ENCODE peak calls at places on chromosome 12, in ten cellular contexts. E, V, L, Y, M, O, P, J, Z and A are unnamed samples. For H3K4me1, the result is how much of the 10 kb centered on the place peaks cover.

GRCh38 chr12:11653215-11653753 is 3.8 kb downstream of the ETV6 start:
- DNase-seq in V (no peak), P (no peak), L (no peak), Y (peak), Z (no peak), O (peak), J (peak), E (no peak), M (no peak), A (no peak)

GRCh38 chr12:68334136-68334535 is 2.0 kb upstream of the MDM1 start:
- DNase-seq in M (no peak), E (no peak), O (no peak), L (no peak), P (no peak), V (peak), J (peak), Y (no peak), Z (no peak), A (no peak)

GRCh38 chr12:50363141-50363540 is 33.3 kb downstream of the FAM186A start:
- DNase-seq in M (no peak), L (no peak), Y (no peak), V (no peak), E (no peak), Z (no peak), J (no peak), P (no peak), O (no peak), A (no peak)

GRCh38 chr12:51324953-51325352 is 979 bp upstream of the BIN2 start:
- DNase-seq in M (peak), O (no peak), Y (no peak), Z (no peak), E (no peak), L (no peak), J (no peak), V (no peak), P (no peak), A (no peak)

GRCh38 chr12:46663297-46663696 is 162.5 kb downstream of the SLC38A4 start:
- DNase-seq in V (no peak), J (no peak), P (no peak), Y (no peak), L (no peak), E (no peak), M (no peak), O (no peak), Z (no peak), A (no peak)

GRCh38 chr12:127987199-127987901 is 279.6 kb upstream of the TMEM132C start:
- DNase-seq in E (no peak), V (no peak), L (no peak), J (no peak), P (no peak), Z (no peak), Y (no peak), O (no peak), M (no peak), A (peak)

GRCh38 chr12:11847539-11847938 is 198.1 kb downstream of the ETV6 start:
- DNase-seq in P (no peak), V (no peak), O (no peak), E (no peak), L (no peak), Y (no peak), M (no peak), Z (no peak), J (no peak), A (no peak)

GRCh38 chr12:79071498-79071897 is 206.9 kb downstream of the SYT1 start:
- DNase-seq in E (no peak), O (no peak), Z (no peak), P (no peak), Y (no peak), M (no peak), J (no peak), L (no peak), V (peak), A (no peak)

GRCh38 chr12:110548678-110549077 is 34.4 kb downstream of the PPTC7 start:
- DNase-seq in M (no peak), L (no peak), J (no peak), Y (no peak), E (no peak), O (peak), V (no peak), P (no peak), Z (no peak), A (no peak)

GRCh38 chr12:115132145-115132544 is 448.2 kb upstream of the TBX3 start:
- DNase-seq in Z (no peak), P (no peak), M (peak), V (no peak), O (no peak), L (no peak), E (no peak), J (no peak), Y (peak), A (no peak)

GRCh38 chr12:29306682-29307081 is 74.3 kb downstream of the ERGIC2 start:
- DNase-seq in L (no peak), Z (no peak), V (no peak), P (no peak), E (no peak), Y (no peak), M (no peak), J (no peak), O (no peak), A (no peak)

GRCh38 chr12:32264995-32265394 is 134.4 kb upstream of the FGD4 start:
- DNase-seq in Z (no peak), E (no peak), P (no peak), V (no peak), Y (peak), O (peak), J (no peak), L (no peak), M (no peak), A (no peak)

GRCh38 chr12:1518763-1519516 is 75.4 kb downstream of the FBXL14 start:
- DNase-seq in Z (no peak), V (no peak), L (peak), E (no peak), J (no peak), O (peak), M (peak), Y (peak), P (peak), A (no peak)

GRCh38 chr12:21257172-21257571 is 77.5 kb downstream of the SLCO1A2 start:
- DNase-seq in J (no peak), P (no peak), V (no peak), L (no peak), E (no peak), Z (no peak), Y (no peak), O (no peak), M (no peak), A (no peak)

GRCh38 chr12:47377414-47378221 is 297.9 kb upstream of the AMIGO2 start:
- DNase-seq in O (peak), P (peak), Z (peak), E (peak), J (peak), V (no peak), L (peak), Y (peak), M (peak), A (peak)

GRCh38 chr12:127193341-127193740 is 1073.6 kb upstream of the TMEM132C start:
- DNase-seq in Y (no peak), O (no peak), P (no peak), J (no peak), Z (no peak), E (no peak), M (no peak), V (no peak), L (no peak), A (no peak)

GRCh38 chr12:131618303-131618658 is 92.6 kb upstream of the SFSWAP start:
- DNase-seq in P (no peak), J (no peak), V (peak), Y (peak), Z (no peak), O (no peak), L (no peak), M (no peak), E (no peak), A (no peak)

GRCh38 chr12:132673288-132674179 is 13.6 kb downstream of the POLE start:
- DNase-seq in V (no peak), J (no peak), L (no peak), M (no peak), E (no peak), P (no peak), Y (no peak), O (no peak), Z (no peak), A (no peak)

GRCh38 chr12:110316861-110317260 is 35.8 kb downstream of the ATP2A2 start:
- DNase-seq in E (no peak), P (no peak), O (peak), L (no peak), V (no peak), Y (peak), Z (no peak), J (no peak), M (no peak), A (no peak)

GRCh38 chr12:25806271-25806670 is 152.2 kb upstream of the RASSF8 start:
- DNase-seq in Z (no peak), O (peak), E (no peak), V (no peak), M (no peak), Y (peak), J (no peak), L (no peak), P (no peak), A (no peak)

GRCh38 chr12:71730936-71731335 is 23.7 kb upstream of the RAB21 start:
- DNase-seq in Y (peak), J (no peak), V (no peak), Z (no peak), E (no peak), L (no peak), O (peak), P (no peak), M (no peak), A (no peak)

GRCh38 chr12:95881331-95881955 is 22.7 kb downstream of the SNRPF start:
- DNase-seq in M (no peak), E (no peak), O (peak), J (no peak), L (no peak), Y (peak), Z (no peak), V (no peak), P (no peak), A (no peak)

GRCh38 chr12:22334696-22335290 is at the start of gene ST8SIA1:
- DNase-seq in V (peak), L (peak), Z (peak), M (no peak), E (no peak), P (no peak), O (no peak), Y (peak), J (peak), A (peak)

GRCh38 chr12:40146800-40147797 is 41.2 kb upstream of the SLC2A13 start:
- DNase-seq in L (no peak), J (no peak), M (no peak), V (no peak), Y (no peak), O (no peak), Z (no peak), E (no peak), P (no peak), A (no peak)

GRCh38 chr12:9869307-9870161 is at the start of gene CLEC2B:
- DNase-seq in M (no peak), J (no peak), O (peak), E (no peak), Z (no peak), V (no peak), L (no peak), Y (peak), P (no peak), A (no peak)

GRCh38 chr12:49705479-49706267 is 1.5 kb downstream of the FMNL3 start:
- DNase-seq in L (peak), P (no peak), J (peak), Y (peak), E (peak), O (peak), Z (peak), V (peak), M (no peak), A (peak)

GRCh38 chr12:78018939-78019338 is 188.2 kb downstream of the NAV3 start:
- DNase-seq in L (no peak), E (no peak), V (no peak), P (no peak), J (no peak), M (no peak), Y (peak), O (peak), Z (no peak), A (no peak)

GRCh38 chr12:76113800-76114757 is 29.6 kb upstream of the NAP1L1 start:
- DNase-seq in L (no peak), Z (no peak), E (no peak), O (peak), P (no peak), J (no peak), M (no peak), V (no peak), Y (peak), A (no peak)

GRCh38 chr12:15227004-15227679 is 5.9 kb upstream of the RERG start:
- DNase-seq in E (peak), Y (peak), J (peak), L (no peak), Z (peak), V (peak), M (no peak), O (peak), P (no peak), A (peak)

GRCh38 chr12:106274575-106275081 is 26.8 kb upstream of the CKAP4 start:
- DNase-seq in L (no peak), M (no peak), J (no peak), O (no peak), P (no peak), V (no peak), E (no peak), Y (peak), Z (no peak), A (no peak)

GRCh38 chr12:68119250-68119649 is 40.3 kb downstream of the IFNG start:
- DNase-seq in P (no peak), Z (no peak), E (no peak), L (no peak), J (no peak), V (no peak), M (no peak), O (no peak), Y (no peak), A (no peak)

GRCh38 chr12:42482086-42482819 is 107.3 kb downstream of the PRICKLE1 start:
- DNase-seq in M (peak), J (no peak), P (no peak), O (peak), L (no peak), Z (no peak), Y (peak), E (peak), V (no peak), A (peak)

GRCh38 chr12:47949441-47950341 is 13.7 kb upstream of the TMEM106C start:
- DNase-seq in L (peak), V (peak), O (peak), Y (peak), Z (peak), P (peak), E (peak), M (peak), J (peak), A (peak)

GRCh38 chr12:4030938-4031702 is 157.9 kb upstream of the PARP11 start:
- DNase-seq in M (peak), J (peak), P (peak), E (peak), V (peak), Y (peak), O (peak), Z (peak), L (peak), A (peak)

GRCh38 chr12:6899837-6900519 is 4.6 kb upstream of the LRRC23 start:
- DNase-seq in J (peak), M (no peak), E (peak), P (no peak), Z (peak), L (no peak), O (peak), V (peak), Y (peak), A (no peak)

GRCh38 chr12:88951860-88952483 is 371.7 kb upstream of the KITLG start:
- DNase-seq in M (no peak), O (no peak), J (no peak), Y (no peak), E (no peak), P (no peak), L (no peak), Z (no peak), V (peak), A (no peak)

GRCh38 chr12:38113991-38114390 is 202.6 kb upstream of the ALG10B start:
- DNase-seq in Z (no peak), O (no peak), M (no peak), J (no peak), V (no peak), L (no peak), E (no peak), Y (no peak), P (no peak), A (no peak)

GRCh38 chr12:97300431-97300830 is 162.2 kb upstream of the RMST start:
- DNase-seq in L (no peak), E (no peak), Y (no peak), O (no peak), J (no peak), Z (no peak), P (no peak), V (no peak), M (no peak), A (no peak)

DNA sequence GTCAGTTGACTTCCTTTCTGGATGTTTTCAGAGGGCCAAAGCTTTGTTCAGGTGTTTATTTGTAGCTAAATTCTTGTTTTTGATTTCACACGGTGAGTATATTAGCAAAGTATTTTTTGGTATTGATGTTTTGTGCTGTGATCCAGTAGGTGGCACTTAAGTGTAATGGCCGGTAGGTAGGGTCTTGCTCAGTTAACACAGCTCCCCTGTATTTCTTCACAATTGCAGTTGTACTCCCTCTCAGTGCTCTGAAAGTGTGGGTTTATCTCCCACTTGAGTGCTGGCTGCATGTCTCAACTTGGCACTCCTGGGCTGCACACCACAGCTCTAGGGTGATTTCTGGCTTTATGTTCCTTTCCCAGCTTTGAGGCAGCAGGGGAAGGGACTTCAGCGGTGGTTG is 339.5 kb downstream of the AEBP2 start:
- DNase-seq in E (no peak), Y (peak), Z (no peak), J (no peak), O (no peak), M (no peak), V (no peak), P (no peak), L (no peak), A (no peak)
- H3K27ac ChIP-seq in E (no peak), Y (no peak), Z (no peak), J (no peak), O (no peak), M (no peak), V (no peak), P (no peak), L (peak), A (no peak)

DNA sequence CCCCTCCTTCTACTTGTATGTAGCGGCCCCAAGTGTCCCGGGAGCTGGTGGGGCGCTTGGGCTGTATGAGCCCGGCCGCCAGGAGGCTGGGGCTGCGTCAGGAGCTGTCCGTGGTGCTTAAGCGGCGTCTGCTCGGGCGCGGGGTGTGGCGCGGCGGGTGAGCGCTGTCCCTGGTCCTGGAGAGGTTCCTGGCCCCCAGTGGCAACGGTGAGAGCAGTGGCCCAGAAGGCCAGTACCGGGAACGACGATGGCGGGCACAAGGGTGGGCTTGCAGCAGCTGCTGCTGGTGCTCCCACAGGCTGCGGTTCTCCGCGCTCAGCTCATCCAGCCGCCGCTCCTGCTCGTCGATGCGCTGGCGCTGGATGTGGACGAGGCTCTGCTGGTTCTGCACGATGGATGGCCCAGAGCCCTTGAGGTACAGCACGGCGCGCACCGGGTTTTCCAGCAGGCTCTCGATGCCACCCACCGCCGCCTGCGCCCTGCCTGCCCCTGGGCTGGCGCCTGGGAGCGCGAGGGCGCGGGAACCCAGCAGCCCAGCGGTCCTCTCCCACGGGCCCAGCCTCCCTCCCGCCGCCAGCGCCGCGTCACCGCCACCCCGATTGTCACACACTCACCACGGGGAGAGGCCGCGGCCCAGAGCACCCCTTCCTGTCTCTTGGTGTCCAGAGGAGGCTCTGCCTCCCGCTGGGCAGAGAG is 41.9 kb upstream of the FKBP4 start:
- DNase-seq in Y (peak), O (peak), P (no peak), M (peak), V (peak), L (peak), E (peak), Z (peak), J (peak), A (peak)
- TF ChIP-seq CTCF in Y (no peak), O (peak), P (no peak), M (no peak), V (no peak), L (no peak), E (no peak), Z (no peak), J (no peak), A (no peak)

DNA sequence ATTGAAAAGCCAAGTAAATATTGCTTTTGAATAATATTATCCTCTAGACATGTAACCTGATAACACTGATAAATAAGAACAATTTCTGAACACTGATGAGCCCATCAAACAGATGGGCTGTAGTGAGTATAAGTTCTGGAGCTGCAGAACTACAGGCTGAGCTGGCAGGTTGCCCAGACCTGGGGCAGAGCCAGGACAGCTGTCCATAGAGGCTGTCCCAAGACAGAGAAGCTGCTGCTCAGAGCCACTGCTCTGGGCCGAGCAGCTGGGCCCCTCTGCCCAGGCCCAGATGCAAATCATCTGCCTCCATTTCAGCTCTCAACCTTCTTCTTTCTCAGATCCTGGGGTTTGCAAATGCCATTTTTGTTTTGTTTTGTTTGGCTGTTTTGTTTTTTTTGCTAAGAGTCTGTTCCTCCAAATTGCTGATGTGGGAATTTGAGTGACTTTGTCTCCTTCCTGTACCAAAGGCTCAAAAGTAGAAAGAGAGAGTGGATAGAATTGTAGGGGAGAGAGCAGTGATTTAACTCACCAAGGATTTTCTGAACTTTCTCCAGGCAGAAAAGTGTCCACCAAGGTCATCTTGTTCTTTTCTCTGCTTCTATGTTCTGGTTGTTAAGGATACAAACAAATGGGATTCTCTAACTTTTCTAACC is 4.0 kb upstream of the TESPA1 start:
- DNase-seq in E (peak), J (peak), Z (peak), L (no peak), M (peak), P (no peak), V (no peak), O (peak), Y (peak), A (peak)
- H3K4me1 ChIP-seq in E (under half), J (under half), Z (under half), L (under half), M (under half), P (under half), V (under half), O (under half), Y (under half), A (under half)

GRCh38 chr12:121288158-121288848 is 8.2 kb downstream of the CAMKK2 start:
- DNase-seq in J (no peak), M (no peak), O (no peak), E (no peak), V (no peak), P (no peak), L (no peak), Y (no peak), Z (no peak), A (no peak)
- H3K27ac ChIP-seq in J (peak), M (peak), O (no peak), E (no peak), V (peak), P (no peak), L (peak), Y (no peak), Z (peak), A (no peak)

DNA sequence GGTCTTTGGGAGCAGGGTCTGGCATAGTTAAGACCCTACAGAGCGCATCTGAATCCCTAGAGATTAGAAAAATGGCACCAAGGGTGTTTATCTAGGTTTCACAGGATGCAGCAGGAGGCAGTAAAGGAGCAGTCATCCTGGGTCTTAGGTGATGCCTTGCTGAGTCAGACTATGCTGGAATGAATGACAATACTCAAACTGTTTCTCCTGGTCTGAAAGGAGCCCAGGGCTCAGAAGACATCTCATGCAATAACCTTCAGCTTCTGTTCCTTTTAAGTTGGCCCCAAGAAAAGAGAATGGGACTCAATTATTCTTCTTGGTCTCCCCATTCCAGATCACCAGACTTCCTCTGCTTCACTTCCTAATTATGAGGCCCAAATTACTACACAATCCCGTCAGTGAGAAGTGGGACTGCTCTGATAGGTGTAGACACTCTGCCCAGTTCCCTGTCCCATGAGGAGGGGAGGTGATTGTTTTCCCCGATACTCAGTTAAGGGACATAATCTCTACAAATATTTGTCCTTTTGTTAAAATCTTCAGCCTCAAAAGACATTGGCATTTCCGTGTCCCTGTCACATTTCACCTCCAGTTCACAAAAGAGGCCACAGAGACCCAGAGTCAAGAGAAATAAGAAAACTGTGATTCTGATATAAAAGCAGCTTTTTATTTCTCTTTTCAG is 14.8 kb upstream of the APOF start:
- DNase-seq in M (no peak), Y (no peak), J (no peak), E (no peak), V (peak), Z (no peak), O (peak), L (no peak), P (no peak), A (no peak)
- TF ChIP-seq CTCF in M (no peak), Y (no peak), J (no peak), E (no peak), V (peak), Z (no peak), O (peak), L (no peak), P (peak), A (no peak)